ENCODE peak calls at places on chromosome 10, in four cellular contexts. Q, M, T and P are unnamed samples.

GRCh38 chr10:99297033-99297432 is 32.1 kb upstream of the CNNM1 start:
- DNase-seq in M (no peak), Q (peak), T (peak), P (peak)

GRCh38 chr10:20593649-20594048 is 303.5 kb downstream of the NEBL start:
- DNase-seq in T (no peak), M (no peak), Q (no peak), P (no peak)

GRCh38 chr10:18214692-18215563 is 74.7 kb downstream of the CACNB2 start:
- DNase-seq in T (peak), Q (peak), M (no peak), P (peak)

GRCh38 chr10:31318382-31318853 is 598 bp upstream of the ZEB1 start:
- DNase-seq in M (peak), T (peak), Q (peak), P (peak)

GRCh38 chr10:97016728-97017473 is 168.9 kb downstream of the SLIT1 start:
- DNase-seq in M (peak), Q (no peak), T (no peak), P (no peak)

GRCh38 chr10:113104071-113104470 is 154.0 kb downstream of the TCF7L2 start:
- DNase-seq in Q (no peak), M (no peak), T (no peak), P (peak)

GRCh38 chr10:124225468-124226270 is 132.3 kb upstream of the CHST15 start:
- DNase-seq in T (no peak), M (no peak), Q (no peak), P (no peak)

GRCh38 chr10:5948208-5948585 is 29.1 kb downstream of the IL15RA start:
- DNase-seq in Q (no peak), M (no peak), T (no peak), P (peak)

GRCh38 chr10:99667108-99667751 is 7.9 kb downstream of the ENTPD7 start:
- DNase-seq in T (no peak), Q (peak), M (no peak), P (peak)

GRCh38 chr10:649798-650690 is 39.4 kb downstream of the DIP2C start:
- DNase-seq in T (peak), M (no peak), Q (no peak), P (no peak)

GRCh38 chr10:77501846-77502251 is 135.8 kb downstream of the KCNMA1 start:
- DNase-seq in Q (no peak), T (no peak), M (no peak), P (no peak)

GRCh38 chr10:119360181-119360921 is 153.0 kb downstream of the GRK5 start:
- DNase-seq in T (no peak), M (no peak), Q (peak), P (no peak)

GRCh38 chr10:78559514-78560392 is 509.0 kb upstream of the ZMIZ1 start:
- DNase-seq in Q (no peak), T (no peak), M (no peak), P (no peak)

GRCh38 chr10:10528563-10528910 is 489.1 kb upstream of the CELF2 start:
- DNase-seq in Q (no peak), M (no peak), T (no peak), P (no peak)

GRCh38 chr10:20970044-20970443 is 72.9 kb upstream of the NEBL start:
- DNase-seq in T (no peak), M (no peak), Q (no peak), P (no peak)

GRCh38 chr10:79063071-79063491 is 5.7 kb upstream of the ZMIZ1 start:
- DNase-seq in Q (no peak), M (no peak), T (no peak), P (no peak)

GRCh38 chr10:93313798-93314197 is 168.3 kb downstream of the MYOF start:
- DNase-seq in T (no peak), Q (no peak), M (peak), P (no peak)

GRCh38 chr10:124744047-124744687 is at the start of gene FAM53B:
- DNase-seq in M (no peak), T (no peak), Q (peak), P (peak)

GRCh38 chr10:96765406-96766240 is 45.3 kb upstream of the PIK3AP1 start:
- DNase-seq in T (peak), Q (peak), M (no peak), P (peak)

GRCh38 chr10:94224656-94225055 is 138.1 kb downstream of the NOC3L start:
- DNase-seq in M (no peak), Q (no peak), T (no peak), P (no peak)

GRCh38 chr10:122510326-122510725 is 49.0 kb downstream of the HTRA1 start:
- DNase-seq in M (no peak), Q (no peak), T (no peak), P (no peak)

GRCh38 chr10:13053794-13054462 is 46.0 kb upstream of the OPTN start:
- DNase-seq in T (no peak), Q (no peak), M (no peak), P (no peak)

GRCh38 chr10:34094146-34094696 is 720.9 kb downstream of the PARD3 start:
- DNase-seq in Q (no peak), M (no peak), T (no peak), P (no peak)

GRCh38 chr10:18359839-18360238 is 219.6 kb downstream of the CACNB2 start:
- DNase-seq in Q (no peak), M (no peak), T (no peak), P (no peak)

GRCh38 chr10:21797984-21798765 is 205.4 kb downstream of the DNAJC1 start:
- DNase-seq in M (peak), Q (no peak), T (no peak), P (no peak)

GRCh38 chr10:126166797-126167196 is 221.5 kb downstream of the ADAM12 start:
- DNase-seq in T (no peak), Q (no peak), M (no peak), P (no peak)

GRCh38 chr10:52952391-52953079 is 180.0 kb upstream of the MBL2 start:
- DNase-seq in M (no peak), Q (no peak), T (no peak), P (no peak)
- TF ChIP-seq FOXM1 in M (no peak), Q (no peak), T (no peak), P (no peak)

GRCh38 chr10:51773681-51774080 is 74.3 kb upstream of the CSTF2T start:
- DNase-seq in M (no peak), Q (no peak), T (no peak), P (no peak)
- TF ChIP-seq CTCF in M (no peak), Q (no peak), T (no peak), P (no peak)

DNA sequence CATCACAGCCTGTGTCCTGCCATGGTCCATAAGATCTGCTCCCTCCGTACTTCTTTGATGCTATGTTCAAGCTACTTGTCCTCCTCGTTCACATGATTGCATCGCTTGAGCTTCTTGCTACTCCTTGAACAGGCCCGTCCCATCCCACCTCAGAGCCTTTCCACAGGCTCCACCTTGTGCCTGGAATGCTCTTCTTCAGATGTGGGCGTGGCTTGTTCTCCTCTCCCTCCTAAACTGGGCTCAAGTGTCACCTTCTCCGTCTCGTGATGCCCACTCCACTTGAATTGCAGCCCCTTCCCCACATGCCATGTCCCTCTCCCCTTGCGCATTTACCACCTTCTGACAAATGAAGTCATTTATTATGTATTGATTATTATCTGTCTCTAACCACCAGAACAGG is 124.5 kb downstream of the PLPP4 start:
- DNase-seq in M (no peak), Q (peak), T (no peak), P (no peak)
- TF ChIP-seq FOXM1 in M (no peak), Q (no peak), T (no peak), P (no peak)

GRCh38 chr10:70323697-70324340 is 40.0 kb upstream of the NPFFR1 start:
- DNase-seq in M (no peak), Q (no peak), T (peak), P (no peak)
- TF ChIP-seq CTCF in M (no peak), Q (no peak), T (peak), P (no peak)

DNA sequence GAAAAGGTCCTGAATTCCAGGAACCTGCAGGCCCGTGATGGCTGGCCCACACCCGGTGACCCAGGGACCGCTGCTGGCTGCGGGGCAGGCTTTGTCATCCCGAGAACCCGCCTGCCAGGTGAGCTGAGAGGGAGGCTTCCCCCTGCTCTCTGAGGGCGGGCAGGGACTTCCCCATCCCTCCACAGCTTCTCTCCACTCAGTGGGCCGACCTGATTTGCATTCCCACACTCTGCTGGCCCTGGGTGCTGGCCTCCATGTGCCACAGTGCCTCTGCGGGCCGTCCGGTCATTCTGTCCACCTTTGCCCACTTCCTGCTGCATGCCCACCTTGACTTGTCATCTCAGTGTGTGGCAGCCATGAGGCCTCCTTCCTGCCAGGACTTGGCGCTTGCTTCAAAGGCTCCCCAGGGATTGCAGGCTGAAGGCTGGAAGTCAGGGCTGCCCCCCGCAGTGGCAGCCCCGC is 35.3 kb downstream of the PALD1 start:
- DNase-seq in Q (no peak), M (peak), T (no peak), P (no peak)
- TF ChIP-seq FOXM1 in Q (no peak), M (no peak), T (no peak), P (no peak)

DNA sequence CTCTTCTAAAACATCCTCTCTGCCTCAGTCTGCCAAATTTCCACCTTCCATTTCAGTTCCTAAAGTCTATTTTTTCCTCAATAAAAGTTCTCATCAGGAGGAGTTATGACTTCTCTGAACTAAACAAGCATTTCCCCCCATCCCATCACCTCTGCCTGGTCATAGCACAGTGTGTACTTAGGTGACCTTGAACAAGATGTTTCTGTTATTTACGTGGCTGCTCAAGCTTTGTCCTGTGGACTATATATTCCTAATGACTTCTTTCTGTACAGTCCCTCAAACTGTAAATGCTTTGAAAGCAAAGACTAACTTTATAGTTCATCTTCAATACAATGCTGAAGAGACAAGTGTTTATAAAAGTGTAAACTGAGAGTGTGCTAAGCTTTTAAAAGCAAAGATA is 166.9 kb downstream of the CPEB3 start:
- DNase-seq in T (peak), M (no peak), Q (no peak), P (no peak)
- TF ChIP-seq CTCF in T (no peak), M (no peak), Q (no peak), P (no peak)